ENCODE peak calls at places on chromosomes 13 and 19, in ten cellular contexts. One of them, this sample, is unnamed.
A peak's percentile ranks its signal among the peaks of the same experiment; 100 is the strongest.

GRCh38 chr13:71055047-71055446 is 812.0 kb downstream of the DACH1 start:
- DNase-seq in fibroblast of the aortic adventitia: no peak
- DNase-seq in cardiac muscle cell: no peak
- DNase-seq in GM06990: no peak
- DNase-seq in choroid plexus epithelial cell: no peak
- DNase-seq in brain microvascular endothelial cell: no peak
- DNase-seq in AG09309: no peak
- DNase-seq in esophagus squamous epithelium: no peak
- DNase-seq in SK-N-SH: no peak
- DNase-seq in fibroblast of lung: no peak
- DNase-seq in this sample: no peak

GRCh38 chr19:18710186-18710585 is 26.7 kb downstream of the CRTC1 start:
- DNase-seq in fibroblast of the aortic adventitia: no peak
- DNase-seq in cardiac muscle cell: no peak
- DNase-seq in GM06990: no peak
- DNase-seq in choroid plexus epithelial cell: no peak
- DNase-seq in brain microvascular endothelial cell: no peak
- DNase-seq in AG09309: no peak
- DNase-seq in esophagus squamous epithelium: no peak
- DNase-seq in SK-N-SH: peak; percentile 55
- DNase-seq in fibroblast of lung: no peak
- DNase-seq in this sample: no peak

GRCh38 chr13:40152145-40152544 is 496.7 kb downstream of the COG6 start:
- DNase-seq in fibroblast of the aortic adventitia: peak; percentile 91
- DNase-seq in cardiac muscle cell: no peak
- DNase-seq in GM06990: no peak
- DNase-seq in choroid plexus epithelial cell: peak; percentile 96
- DNase-seq in brain microvascular endothelial cell: peak; percentile 87
- DNase-seq in AG09309: peak; percentile 51
- DNase-seq in esophagus squamous epithelium: no peak
- DNase-seq in SK-N-SH: no peak
- DNase-seq in fibroblast of lung: peak; percentile 88
- DNase-seq in this sample: peak; percentile 32

GRCh38 chr13:48727252-48728011 is 73.7 kb downstream of the CYSLTR2 start:
- DNase-seq in fibroblast of the aortic adventitia: no peak
- DNase-seq in cardiac muscle cell: no peak
- DNase-seq in GM06990: no peak
- DNase-seq in choroid plexus epithelial cell: peak; percentile 61
- DNase-seq in brain microvascular endothelial cell: no peak
- DNase-seq in AG09309: no peak
- DNase-seq in esophagus squamous epithelium: no peak
- DNase-seq in SK-N-SH: no peak
- DNase-seq in fibroblast of lung: peak; percentile 92
- DNase-seq in this sample: no peak

GRCh38 chr13:23851106-23851505 is 38.1 kb downstream of the MIPEP start:
- DNase-seq in fibroblast of the aortic adventitia: peak; percentile 51
- DNase-seq in cardiac muscle cell: no peak
- DNase-seq in GM06990: no peak
- DNase-seq in choroid plexus epithelial cell: peak; percentile 69
- DNase-seq in brain microvascular endothelial cell: no peak
- DNase-seq in AG09309: no peak
- DNase-seq in esophagus squamous epithelium: no peak
- DNase-seq in SK-N-SH: no peak
- DNase-seq in fibroblast of lung: peak; percentile 53
- DNase-seq in this sample: peak; percentile 8

GRCh38 chr19:1074512-1075283 is 7.7 kb downstream of the ARHGAP45 start:
- DNase-seq in fibroblast of the aortic adventitia: no peak
- DNase-seq in cardiac muscle cell: no peak
- DNase-seq in GM06990: peak; percentile 85
- DNase-seq in choroid plexus epithelial cell: no peak
- DNase-seq in brain microvascular endothelial cell: no peak
- DNase-seq in AG09309: no peak
- DNase-seq in esophagus squamous epithelium: peak; percentile 48
- DNase-seq in SK-N-SH: peak; percentile 100
- DNase-seq in fibroblast of lung: no peak
- DNase-seq in this sample: no peak

GRCh38 chr19:10927691-10928562 is 512 bp downstream of the YIPF2 start:
- DNase-seq in fibroblast of the aortic adventitia: no peak
- DNase-seq in cardiac muscle cell: no peak
- DNase-seq in GM06990: no peak
- DNase-seq in choroid plexus epithelial cell: no peak
- DNase-seq in brain microvascular endothelial cell: no peak
- DNase-seq in AG09309: no peak
- DNase-seq in esophagus squamous epithelium: no peak
- DNase-seq in SK-N-SH: no peak
- DNase-seq in fibroblast of lung: no peak
- DNase-seq in this sample: no peak

GRCh38 chr13:24032252-24032651 is 128.3 kb upstream of the SPATA13 start:
- DNase-seq in fibroblast of the aortic adventitia: peak; percentile 98
- DNase-seq in cardiac muscle cell: no peak
- DNase-seq in GM06990: no peak
- DNase-seq in choroid plexus epithelial cell: peak; percentile 83
- DNase-seq in brain microvascular endothelial cell: peak; percentile 24
- DNase-seq in AG09309: peak; percentile 86
- DNase-seq in esophagus squamous epithelium: no peak
- DNase-seq in SK-N-SH: no peak
- DNase-seq in fibroblast of lung: peak; percentile 75
- DNase-seq in this sample: peak; percentile 64

GRCh38 chr19:49746206-49746958 is 16.7 kb downstream of the TSKS start:
- DNase-seq in fibroblast of the aortic adventitia: no peak
- DNase-seq in cardiac muscle cell: no peak
- DNase-seq in GM06990: peak; percentile 79
- DNase-seq in choroid plexus epithelial cell: peak; percentile 64
- DNase-seq in brain microvascular endothelial cell: no peak
- DNase-seq in AG09309: no peak
- DNase-seq in esophagus squamous epithelium: no peak
- DNase-seq in SK-N-SH: peak; percentile 81
- DNase-seq in fibroblast of lung: peak; percentile 56
- DNase-seq in this sample: no peak

GRCh38 chr19:7920520-7921301 is 573 bp downstream of the SNAPC2 start:
- DNase-seq in fibroblast of the aortic adventitia: peak; percentile 97
- DNase-seq in cardiac muscle cell: peak; percentile 100
- DNase-seq in GM06990: peak; percentile 95
- DNase-seq in choroid plexus epithelial cell: peak; percentile 99
- DNase-seq in brain microvascular endothelial cell: peak; percentile 98
- DNase-seq in AG09309: peak; percentile 86
- DNase-seq in esophagus squamous epithelium: peak; percentile 100
- DNase-seq in SK-N-SH: peak; percentile 97
- DNase-seq in fibroblast of lung: peak; percentile 98
- DNase-seq in this sample: peak; percentile 91

GRCh38 chr19:38284422-38284821 is 19.6 kb upstream of the C19orf33 start:
- DNase-seq in fibroblast of the aortic adventitia: no peak
- DNase-seq in cardiac muscle cell: no peak
- DNase-seq in GM06990: no peak
- DNase-seq in choroid plexus epithelial cell: no peak
- DNase-seq in brain microvascular endothelial cell: no peak
- DNase-seq in AG09309: no peak
- DNase-seq in esophagus squamous epithelium: no peak
- DNase-seq in SK-N-SH: no peak
- DNase-seq in fibroblast of lung: no peak
- DNase-seq in this sample: no peak

GRCh38 chr13:107066355-107066754 is 498.4 kb upstream of the ARGLU1 start:
- DNase-seq in fibroblast of the aortic adventitia: no peak
- DNase-seq in cardiac muscle cell: no peak
- DNase-seq in GM06990: no peak
- DNase-seq in choroid plexus epithelial cell: no peak
- DNase-seq in brain microvascular endothelial cell: no peak
- DNase-seq in AG09309: no peak
- DNase-seq in esophagus squamous epithelium: no peak
- DNase-seq in SK-N-SH: no peak
- DNase-seq in fibroblast of lung: peak; percentile 59
- DNase-seq in this sample: no peak

GRCh38 chr13:100630564-100630963 is 42.0 kb upstream of the GGACT start:
- DNase-seq in fibroblast of the aortic adventitia: no peak
- DNase-seq in cardiac muscle cell: no peak
- DNase-seq in GM06990: no peak
- DNase-seq in choroid plexus epithelial cell: peak; percentile 22
- DNase-seq in brain microvascular endothelial cell: no peak
- DNase-seq in AG09309: no peak
- DNase-seq in esophagus squamous epithelium: no peak
- DNase-seq in SK-N-SH: no peak
- DNase-seq in fibroblast of lung: no peak
- DNase-seq in this sample: peak; percentile 8

GRCh38 chr19:14363203-14364097 is 17.8 kb upstream of the ADGRE5 start:
- DNase-seq in fibroblast of the aortic adventitia: peak; percentile 74
- DNase-seq in cardiac muscle cell: peak; percentile 52
- DNase-seq in GM06990: peak; percentile 66
- DNase-seq in choroid plexus epithelial cell: peak; percentile 50
- DNase-seq in brain microvascular endothelial cell: peak; percentile 76
- DNase-seq in AG09309: no peak
- DNase-seq in esophagus squamous epithelium: no peak
- DNase-seq in SK-N-SH: peak; percentile 58
- DNase-seq in fibroblast of lung: peak; percentile 60
- DNase-seq in this sample: no peak

DNA sequence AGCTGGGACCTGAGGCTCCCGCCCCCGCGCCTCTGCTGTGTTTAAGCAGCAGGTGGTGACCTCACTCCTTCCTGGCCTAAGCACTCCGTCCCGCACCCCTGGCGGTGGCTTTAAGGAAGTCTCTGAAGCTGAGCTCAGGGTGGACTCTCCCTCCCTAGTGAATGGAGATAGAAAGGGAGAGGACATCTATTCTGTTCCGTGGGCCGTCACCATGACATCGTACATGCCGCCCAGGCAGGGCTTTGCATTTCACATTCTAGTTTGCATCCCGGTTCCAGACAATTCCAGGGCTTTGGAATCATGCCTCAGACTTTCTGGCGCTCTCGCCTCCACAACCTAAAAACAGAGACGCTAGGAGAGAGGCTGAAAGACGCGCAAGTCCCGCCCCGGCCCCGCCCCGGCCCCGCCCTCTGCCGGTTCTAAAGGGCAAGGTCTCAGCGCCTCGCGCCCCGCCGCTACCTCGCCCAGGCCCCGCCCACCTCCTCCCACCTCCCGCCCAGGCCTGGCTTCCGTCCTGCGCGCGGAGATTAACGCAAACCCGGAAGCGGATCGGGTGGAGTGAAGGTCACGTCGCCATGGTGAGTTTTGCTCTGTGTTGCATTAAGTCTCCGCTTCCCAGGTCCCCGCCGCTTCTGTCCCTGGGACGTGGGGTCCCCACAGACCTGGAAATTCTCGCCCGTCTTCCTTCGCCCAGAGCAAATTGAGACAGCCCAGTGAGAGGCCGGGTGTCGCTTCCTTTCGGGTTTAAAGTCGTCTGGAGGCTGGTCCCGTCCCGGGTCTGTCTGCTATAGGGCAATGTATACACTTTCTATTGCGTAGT is at the start of gene ZNF808:
- DNase-seq in fibroblast of the aortic adventitia: peak; percentile 84
- DNase-seq in cardiac muscle cell: peak; percentile 96
- DNase-seq in GM06990: peak; percentile 92
- DNase-seq in choroid plexus epithelial cell: peak; percentile 91
- DNase-seq in brain microvascular endothelial cell: peak; percentile 84
- DNase-seq in AG09309: peak; percentile 63
- DNase-seq in esophagus squamous epithelium: peak; percentile 89
- DNase-seq in SK-N-SH: peak; percentile 92
- DNase-seq in fibroblast of lung: peak; percentile 89
- DNase-seq in this sample: peak; percentile 53
- TF ChIP-seq CTCF in fibroblast of the aortic adventitia: peak; percentile 76
- TF ChIP-seq CTCF in cardiac muscle cell: peak; percentile 74
- TF ChIP-seq CTCF in GM06990: peak; percentile 79
- TF ChIP-seq CTCF in choroid plexus epithelial cell: peak; percentile 78
- TF ChIP-seq CTCF in brain microvascular endothelial cell: peak; percentile 79
- TF ChIP-seq CTCF in AG09309: peak; percentile 70
- TF ChIP-seq CTCF in esophagus squamous epithelium: peak; percentile 43
- TF ChIP-seq CTCF in SK-N-SH: peak; percentile 60
- TF ChIP-seq CTCF in fibroblast of lung: peak; percentile 72
- TF ChIP-seq CTCF in this sample: peak; percentile 52

GRCh38 chr19:55689366-55690108 is 14.5 kb downstream of the EPN1 start:
- DNase-seq in fibroblast of the aortic adventitia: no peak
- DNase-seq in cardiac muscle cell: no peak
- DNase-seq in GM06990: no peak
- DNase-seq in choroid plexus epithelial cell: no peak
- DNase-seq in brain microvascular endothelial cell: no peak
- DNase-seq in AG09309: no peak
- DNase-seq in esophagus squamous epithelium: no peak
- DNase-seq in SK-N-SH: no peak
- DNase-seq in fibroblast of lung: no peak
- DNase-seq in this sample: no peak
- H3K4me3 ChIP-seq in fibroblast of the aortic adventitia: no peak overlapping the region
- H3K4me3 ChIP-seq in cardiac muscle cell: no peak overlapping the region
- H3K4me3 ChIP-seq in GM06990: no peak overlapping the region
- H3K4me3 ChIP-seq in choroid plexus epithelial cell: no peak overlapping the region
- H3K4me3 ChIP-seq in brain microvascular endothelial cell: no peak overlapping the region
- H3K4me3 ChIP-seq in AG09309: no peak overlapping the region
- H3K4me3 ChIP-seq in esophagus squamous epithelium: no peak overlapping the region
- H3K4me3 ChIP-seq in SK-N-SH: no peak overlapping the region
- H3K4me3 ChIP-seq in fibroblast of lung: no peak overlapping the region
- H3K4me3 ChIP-seq in this sample: no peak overlapping the region

DNA sequence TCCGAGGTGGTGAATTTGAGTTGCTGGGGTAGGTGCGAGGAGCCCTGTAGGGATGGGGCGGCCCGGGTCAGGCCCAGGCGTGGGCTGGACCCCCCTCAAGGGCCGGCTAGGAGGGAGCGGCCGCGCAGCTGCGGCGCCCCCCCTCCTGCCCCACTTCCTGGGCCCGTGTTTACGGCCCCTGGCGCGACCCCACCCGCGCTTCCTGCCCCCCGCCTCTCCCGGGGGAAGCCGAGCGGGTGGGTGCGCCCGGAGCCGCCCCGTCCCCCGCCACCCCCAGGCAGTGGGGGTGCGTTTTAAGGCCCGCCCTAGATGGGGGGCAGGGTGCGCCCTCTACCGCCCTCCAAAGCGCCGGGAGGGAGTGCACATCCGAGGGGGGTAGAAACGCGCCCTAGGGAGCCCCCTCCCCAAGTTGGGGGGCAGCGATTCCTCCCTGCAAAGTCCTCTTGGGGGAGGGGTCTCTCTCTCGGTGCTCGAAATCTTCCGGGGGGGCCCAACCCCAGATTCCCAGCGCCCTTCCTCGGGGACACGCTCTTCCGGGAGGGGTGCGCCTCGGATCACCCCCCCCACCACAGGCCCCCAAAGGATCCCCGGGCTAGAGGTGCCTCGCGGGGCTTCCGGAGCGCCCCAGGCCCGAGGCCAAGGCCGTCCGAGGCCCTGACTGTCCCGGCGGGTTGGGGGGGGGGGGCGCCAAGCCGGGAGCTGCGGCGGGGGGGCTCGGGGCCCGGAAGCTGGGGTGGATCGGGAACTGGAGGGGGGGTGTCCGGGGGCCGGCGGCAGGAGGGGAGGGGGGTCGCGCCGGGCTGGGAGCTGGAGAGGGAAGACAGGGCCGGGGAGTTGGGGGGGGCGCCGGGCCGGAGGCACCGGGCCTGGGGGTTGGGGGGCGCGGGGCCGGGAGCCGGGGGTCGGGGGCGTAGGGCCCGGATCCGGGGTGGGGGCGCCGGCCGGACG is 807 bp downstream of the TLE5 start:
- DNase-seq in fibroblast of the aortic adventitia: no peak
- DNase-seq in cardiac muscle cell: peak; percentile 30
- DNase-seq in GM06990: peak; percentile 70
- DNase-seq in choroid plexus epithelial cell: peak; percentile 34
- DNase-seq in brain microvascular endothelial cell: no peak
- DNase-seq in AG09309: no peak
- DNase-seq in esophagus squamous epithelium: no peak
- DNase-seq in SK-N-SH: peak; percentile 86
- DNase-seq in fibroblast of lung: peak; percentile 53
- DNase-seq in this sample: no peak
- TF ChIP-seq CTCF in fibroblast of the aortic adventitia: peak; percentile 27
- TF ChIP-seq CTCF in cardiac muscle cell: peak; percentile 39
- TF ChIP-seq CTCF in GM06990: peak; percentile 54
- TF ChIP-seq CTCF in choroid plexus epithelial cell: peak; percentile 35
- TF ChIP-seq CTCF in brain microvascular endothelial cell: peak; percentile 36
- TF ChIP-seq CTCF in AG09309: peak; percentile 32
- TF ChIP-seq CTCF in esophagus squamous epithelium: peak; percentile 28
- TF ChIP-seq CTCF in SK-N-SH: peak; percentile 44
- TF ChIP-seq CTCF in fibroblast of lung: peak; percentile 25
- TF ChIP-seq CTCF in this sample: peak; percentile 41

GRCh38 chr19:45668342-45668871 is 386 bp downstream of the GIPR start:
- DNase-seq in fibroblast of the aortic adventitia: no peak
- DNase-seq in cardiac muscle cell: no peak
- DNase-seq in GM06990: no peak
- DNase-seq in choroid plexus epithelial cell: no peak
- DNase-seq in brain microvascular endothelial cell: no peak
- DNase-seq in AG09309: no peak
- DNase-seq in esophagus squamous epithelium: no peak
- DNase-seq in SK-N-SH: no peak
- DNase-seq in fibroblast of lung: no peak
- DNase-seq in this sample: no peak
- H3K4me3 ChIP-seq in fibroblast of the aortic adventitia: peak overlapping the region; percentile 43
- H3K4me3 ChIP-seq in cardiac muscle cell: peak overlapping the region; percentile 73
- H3K4me3 ChIP-seq in GM06990: peak overlapping the region; percentile 76
- H3K4me3 ChIP-seq in choroid plexus epithelial cell: peak overlapping the region; percentile 45
- H3K4me3 ChIP-seq in brain microvascular endothelial cell: peak overlapping the region; percentile 37
- H3K4me3 ChIP-seq in AG09309: peak overlapping the region; percentile 19
- H3K4me3 ChIP-seq in esophagus squamous epithelium: peak overlapping the region; percentile 37
- H3K4me3 ChIP-seq in SK-N-SH: peak overlapping the region; percentile 47
- H3K4me3 ChIP-seq in fibroblast of lung: peak overlapping the region; percentile 43
- H3K4me3 ChIP-seq in this sample: peak overlapping the region; percentile 21